ENCODE peak calls at places on chromosome 19, in nine cellular contexts. One of them, this sample, is unnamed.

GRCh38 chr19:6263306-6264076 is 16.3 kb downstream of the MLLT1 start:
- DNase-seq in adrenal gland: no peak
- DNase-seq in A673: no peak
- DNase-seq in cardiac muscle cell: no peak
- DNase-seq in AG09309: no peak
- DNase-seq in BJ: no peak
- DNase-seq in AG04449: no peak
- DNase-seq in endodermal cell: no peak
- DNase-seq in activated CD8-positive, alpha-beta T cell treated with anti-CD3 and anti-CD28 coated beads for 36 hours: no peak
- DNase-seq in this sample: no peak

GRCh38 chr19:44367024-44367423 is 10.5 kb upstream of the ZNF112 start:
- DNase-seq in endodermal cell: peak; percentile 38
- DNase-seq in activated CD8-positive, alpha-beta T cell treated with anti-CD3 and anti-CD28 coated beads for 36 hours: no peak
- DNase-seq in cardiac muscle cell: peak; percentile 53
- DNase-seq in adrenal gland: no peak
- DNase-seq in AG04449: no peak
- DNase-seq in AG09309: no peak
- DNase-seq in BJ: no peak
- DNase-seq in A673: no peak
- DNase-seq in this sample: no peak

GRCh38 chr19:54040003-54040402 is 23.7 kb downstream of the VSTM1 start:
- DNase-seq in BJ: no peak
- DNase-seq in AG09309: no peak
- DNase-seq in cardiac muscle cell: no peak
- DNase-seq in A673: no peak
- DNase-seq in activated CD8-positive, alpha-beta T cell treated with anti-CD3 and anti-CD28 coated beads for 36 hours: no peak
- DNase-seq in AG04449: no peak
- DNase-seq in endodermal cell: no peak
- DNase-seq in adrenal gland: no peak
- DNase-seq in this sample: no peak

GRCh38 chr19:17753976-17754375 is 2.7 kb downstream of the FCHO1 start:
- DNase-seq in adrenal gland: peak; percentile 73
- DNase-seq in AG04449: no peak
- DNase-seq in cardiac muscle cell: no peak
- DNase-seq in A673: peak; percentile 44
- DNase-seq in BJ: no peak
- DNase-seq in endodermal cell: no peak
- DNase-seq in activated CD8-positive, alpha-beta T cell treated with anti-CD3 and anti-CD28 coated beads for 36 hours: no peak
- DNase-seq in AG09309: no peak
- DNase-seq in this sample: no peak

GRCh38 chr19:51060336-51060735 is 4.6 kb downstream of the KLK13 start:
- DNase-seq in endodermal cell: no peak
- DNase-seq in A673: no peak
- DNase-seq in cardiac muscle cell: no peak
- DNase-seq in AG04449: no peak
- DNase-seq in AG09309: no peak
- DNase-seq in activated CD8-positive, alpha-beta T cell treated with anti-CD3 and anti-CD28 coated beads for 36 hours: no peak
- DNase-seq in BJ: no peak
- DNase-seq in adrenal gland: no peak
- DNase-seq in this sample: no peak

GRCh38 chr19:27971071-27971470 is 1241.9 kb downstream of the UQCRFS1 start:
- DNase-seq in AG09309: no peak
- DNase-seq in BJ: no peak
- DNase-seq in cardiac muscle cell: peak; percentile 3
- DNase-seq in AG04449: no peak
- DNase-seq in A673: peak; percentile 18
- DNase-seq in adrenal gland: no peak
- DNase-seq in endodermal cell: peak; percentile 74
- DNase-seq in activated CD8-positive, alpha-beta T cell treated with anti-CD3 and anti-CD28 coated beads for 36 hours: no peak
- DNase-seq in this sample: no peak

GRCh38 chr19:815775-816499 is 5.8 kb downstream of the PLPPR3 start:
- DNase-seq in adrenal gland: no peak
- DNase-seq in endodermal cell: peak; percentile 60
- DNase-seq in cardiac muscle cell: no peak
- DNase-seq in activated CD8-positive, alpha-beta T cell treated with anti-CD3 and anti-CD28 coated beads for 36 hours: no peak
- DNase-seq in AG09309: no peak
- DNase-seq in AG04449: no peak
- DNase-seq in BJ: no peak
- DNase-seq in A673: no peak
- DNase-seq in this sample: no peak

GRCh38 chr19:29596885-29597525 is 9.1 kb upstream of the POP4 start:
- DNase-seq in endodermal cell: peak; percentile 60
- DNase-seq in activated CD8-positive, alpha-beta T cell treated with anti-CD3 and anti-CD28 coated beads for 36 hours: no peak
- DNase-seq in AG04449: no peak
- DNase-seq in BJ: no peak
- DNase-seq in cardiac muscle cell: peak; percentile 34
- DNase-seq in AG09309: no peak
- DNase-seq in adrenal gland: no peak
- DNase-seq in A673: peak; percentile 10
- DNase-seq in this sample: no peak

GRCh38 chr19:35843676-35844481 is 8.4 kb downstream of the NPHS1 start:
- DNase-seq in BJ: no peak
- DNase-seq in A673: peak; percentile 77
- DNase-seq in endodermal cell: peak; percentile 95
- DNase-seq in cardiac muscle cell: peak; percentile 33
- DNase-seq in activated CD8-positive, alpha-beta T cell treated with anti-CD3 and anti-CD28 coated beads for 36 hours: peak; percentile 35
- DNase-seq in adrenal gland: no peak
- DNase-seq in AG04449: no peak
- DNase-seq in AG09309: no peak
- DNase-seq in this sample: no peak

GRCh38 chr19:38670921-38671398 is 23.5 kb downstream of the ACTN4 start:
- DNase-seq in AG04449: no peak
- DNase-seq in cardiac muscle cell: no peak
- DNase-seq in BJ: no peak
- DNase-seq in A673: no peak
- DNase-seq in adrenal gland: no peak
- DNase-seq in endodermal cell: no peak
- DNase-seq in activated CD8-positive, alpha-beta T cell treated with anti-CD3 and anti-CD28 coated beads for 36 hours: no peak
- DNase-seq in AG09309: no peak
- DNase-seq in this sample: no peak

GRCh38 chr19:35563207-35563829 is at the start of gene ATP4A:
- DNase-seq in endodermal cell: no peak
- DNase-seq in activated CD8-positive, alpha-beta T cell treated with anti-CD3 and anti-CD28 coated beads for 36 hours: no peak
- DNase-seq in BJ: no peak
- DNase-seq in adrenal gland: no peak
- DNase-seq in AG04449: no peak
- DNase-seq in cardiac muscle cell: no peak
- DNase-seq in A673: no peak
- DNase-seq in AG09309: no peak
- DNase-seq in this sample: no peak

GRCh38 chr19:4830768-4831265 is 695 bp downstream of the TICAM1 start:
- DNase-seq in activated CD8-positive, alpha-beta T cell treated with anti-CD3 and anti-CD28 coated beads for 36 hours: no peak
- DNase-seq in adrenal gland: no peak
- DNase-seq in endodermal cell: no peak
- DNase-seq in BJ: no peak
- DNase-seq in cardiac muscle cell: no peak
- DNase-seq in A673: no peak
- DNase-seq in AG04449: no peak
- DNase-seq in AG09309: no peak
- DNase-seq in this sample: no peak

GRCh38 chr19:29547361-29547960 is 21.7 kb downstream of the VSTM2B start:
- DNase-seq in activated CD8-positive, alpha-beta T cell treated with anti-CD3 and anti-CD28 coated beads for 36 hours: no peak
- DNase-seq in A673: no peak
- DNase-seq in AG09309: no peak
- DNase-seq in AG04449: no peak
- DNase-seq in endodermal cell: no peak
- DNase-seq in cardiac muscle cell: no peak
- DNase-seq in BJ: no peak
- DNase-seq in adrenal gland: no peak
- DNase-seq in this sample: no peak

GRCh38 chr19:32404939-32405430 is 585 bp upstream of the DPY19L3 start:
- DNase-seq in AG09309: no peak
- DNase-seq in AG04449: no peak
- DNase-seq in BJ: no peak
- DNase-seq in activated CD8-positive, alpha-beta T cell treated with anti-CD3 and anti-CD28 coated beads for 36 hours: no peak
- DNase-seq in endodermal cell: no peak
- DNase-seq in A673: peak; percentile 14
- DNase-seq in cardiac muscle cell: peak; percentile 52
- DNase-seq in adrenal gland: peak; percentile 85
- DNase-seq in this sample: peak; percentile 11

GRCh38 chr19:32404213-32404938 is 1.2 kb upstream of the DPY19L3 start:
- DNase-seq in AG09309: no peak
- DNase-seq in adrenal gland: no peak
- DNase-seq in cardiac muscle cell: peak; percentile 42
- DNase-seq in AG04449: no peak
- DNase-seq in A673: peak; percentile 56
- DNase-seq in endodermal cell: peak; percentile 59
- DNase-seq in activated CD8-positive, alpha-beta T cell treated with anti-CD3 and anti-CD28 coated beads for 36 hours: no peak
- DNase-seq in BJ: no peak
- DNase-seq in this sample: no peak

GRCh38 chr19:32406161-32407003 is 812 bp downstream of the DPY19L3 start:
- DNase-seq in endodermal cell: no peak
- DNase-seq in AG09309: no peak
- DNase-seq in AG04449: no peak
- DNase-seq in adrenal gland: no peak
- DNase-seq in BJ: no peak
- DNase-seq in cardiac muscle cell: no peak
- DNase-seq in activated CD8-positive, alpha-beta T cell treated with anti-CD3 and anti-CD28 coated beads for 36 hours: no peak
- DNase-seq in A673: peak; percentile 31
- DNase-seq in this sample: no peak

GRCh38 chr19:32405431-32406160 is at the start of gene DPY19L3:
- DNase-seq in AG04449: peak; percentile 69
- DNase-seq in A673: peak; percentile 96
- DNase-seq in endodermal cell: peak; percentile 98
- DNase-seq in BJ: peak; percentile 41
- DNase-seq in AG09309: peak; percentile 66
- DNase-seq in adrenal gland: peak; percentile 97
- DNase-seq in activated CD8-positive, alpha-beta T cell treated with anti-CD3 and anti-CD28 coated beads for 36 hours: peak; percentile 94
- DNase-seq in cardiac muscle cell: peak; percentile 96
- DNase-seq in this sample: peak; percentile 81

GRCh38 chr19:32407004-32407992 is 1.7 kb downstream of the DPY19L3 start:
- DNase-seq in A673: peak; percentile 47
- DNase-seq in AG09309: no peak
- DNase-seq in AG04449: no peak
- DNase-seq in activated CD8-positive, alpha-beta T cell treated with anti-CD3 and anti-CD28 coated beads for 36 hours: no peak
- DNase-seq in endodermal cell: peak; percentile 53
- DNase-seq in adrenal gland: no peak
- DNase-seq in BJ: no peak
- DNase-seq in cardiac muscle cell: peak; percentile 93
- DNase-seq in this sample: peak; percentile 3
- TF ChIP-seq CTCF in A673: no peak
- TF ChIP-seq CTCF in AG09309: no peak
- TF ChIP-seq CTCF in AG04449: no peak
- TF ChIP-seq CTCF in activated CD8-positive, alpha-beta T cell treated with anti-CD3 and anti-CD28 coated beads for 36 hours: no peak
- TF ChIP-seq CTCF in endodermal cell: no peak
- TF ChIP-seq CTCF in adrenal gland: no peak
- TF ChIP-seq CTCF in BJ: no peak
- TF ChIP-seq CTCF in cardiac muscle cell: no peak
- TF ChIP-seq CTCF in this sample: no peak

GRCh38 chr19:13036366-13036976 is 41.2 kb downstream of the NFIX start:
- DNase-seq in AG09309: no peak
- DNase-seq in activated CD8-positive, alpha-beta T cell treated with anti-CD3 and anti-CD28 coated beads for 36 hours: no peak
- DNase-seq in AG04449: no peak
- DNase-seq in BJ: no peak
- DNase-seq in cardiac muscle cell: peak; percentile 73
- DNase-seq in adrenal gland: peak; percentile 66
- DNase-seq in A673: peak; percentile 79
- DNase-seq in endodermal cell: peak; percentile 58
- DNase-seq in this sample: no peak
- TF ChIP-seq CTCF in AG09309: no peak
- TF ChIP-seq CTCF in activated CD8-positive, alpha-beta T cell treated with anti-CD3 and anti-CD28 coated beads for 36 hours: no peak
- TF ChIP-seq CTCF in AG04449: no peak
- TF ChIP-seq CTCF in BJ: no peak
- TF ChIP-seq CTCF in cardiac muscle cell: no peak
- TF ChIP-seq CTCF in adrenal gland: no peak
- TF ChIP-seq CTCF in A673: peak; percentile 15
- TF ChIP-seq CTCF in endodermal cell: peak; percentile 29
- TF ChIP-seq CTCF in this sample: no peak

GRCh38 chr19:7868326-7868670 is 5.9 kb downstream of the PRR36 start:
- DNase-seq in cardiac muscle cell: no peak
- DNase-seq in AG04449: no peak
- DNase-seq in AG09309: no peak
- DNase-seq in A673: no peak
- DNase-seq in adrenal gland: peak; percentile 85
- DNase-seq in BJ: no peak
- DNase-seq in endodermal cell: no peak
- DNase-seq in activated CD8-positive, alpha-beta T cell treated with anti-CD3 and anti-CD28 coated beads for 36 hours: peak; percentile 66
- DNase-seq in this sample: no peak

GRCh38 chr19:7869910-7870511 is 4.2 kb downstream of the PRR36 start:
- DNase-seq in BJ: no peak
- DNase-seq in AG09309: no peak
- DNase-seq in A673: peak; percentile 93
- DNase-seq in cardiac muscle cell: no peak
- DNase-seq in AG04449: no peak
- DNase-seq in activated CD8-positive, alpha-beta T cell treated with anti-CD3 and anti-CD28 coated beads for 36 hours: peak; percentile 76
- DNase-seq in adrenal gland: peak; percentile 91
- DNase-seq in endodermal cell: peak; percentile 92
- DNase-seq in this sample: no peak

GRCh38 chr19:7870571-7871279 is 3.5 kb downstream of the PRR36 start:
- DNase-seq in endodermal cell: peak; percentile 92
- DNase-seq in cardiac muscle cell: peak; percentile 22
- DNase-seq in adrenal gland: peak; percentile 95
- DNase-seq in BJ: no peak
- DNase-seq in A673: peak; percentile 89
- DNase-seq in AG04449: no peak
- DNase-seq in AG09309: no peak
- DNase-seq in activated CD8-positive, alpha-beta T cell treated with anti-CD3 and anti-CD28 coated beads for 36 hours: peak; percentile 82
- DNase-seq in this sample: no peak

GRCh38 chr19:7868671-7869452 is 5.3 kb downstream of the PRR36 start:
- DNase-seq in endodermal cell: peak; percentile 97
- DNase-seq in adrenal gland: peak; percentile 90
- DNase-seq in cardiac muscle cell: peak; percentile 53
- DNase-seq in BJ: no peak
- DNase-seq in AG09309: no peak
- DNase-seq in AG04449: no peak
- DNase-seq in activated CD8-positive, alpha-beta T cell treated with anti-CD3 and anti-CD28 coated beads for 36 hours: peak; percentile 86
- DNase-seq in A673: peak; percentile 91
- DNase-seq in this sample: no peak

GRCh38 chr19:7869453-7869909 is 4.7 kb downstream of the PRR36 start:
- DNase-seq in A673: peak; percentile 73
- DNase-seq in endodermal cell: peak; percentile 95
- DNase-seq in BJ: no peak
- DNase-seq in AG04449: no peak
- DNase-seq in cardiac muscle cell: peak; percentile 40
- DNase-seq in activated CD8-positive, alpha-beta T cell treated with anti-CD3 and anti-CD28 coated beads for 36 hours: peak; percentile 81
- DNase-seq in AG09309: no peak
- DNase-seq in adrenal gland: peak; percentile 81
- DNase-seq in this sample: no peak
- TF ChIP-seq CTCF in A673: no peak
- TF ChIP-seq CTCF in endodermal cell: peak; percentile 35
- TF ChIP-seq CTCF in BJ: peak; percentile 0
- TF ChIP-seq CTCF in AG04449: peak; percentile 1
- TF ChIP-seq CTCF in cardiac muscle cell: no peak
- TF ChIP-seq CTCF in activated CD8-positive, alpha-beta T cell treated with anti-CD3 and anti-CD28 coated beads for 36 hours: peak; percentile 73
- TF ChIP-seq CTCF in AG09309: no peak
- TF ChIP-seq CTCF in adrenal gland: peak; percentile 27
- TF ChIP-seq CTCF in this sample: no peak

DNA sequence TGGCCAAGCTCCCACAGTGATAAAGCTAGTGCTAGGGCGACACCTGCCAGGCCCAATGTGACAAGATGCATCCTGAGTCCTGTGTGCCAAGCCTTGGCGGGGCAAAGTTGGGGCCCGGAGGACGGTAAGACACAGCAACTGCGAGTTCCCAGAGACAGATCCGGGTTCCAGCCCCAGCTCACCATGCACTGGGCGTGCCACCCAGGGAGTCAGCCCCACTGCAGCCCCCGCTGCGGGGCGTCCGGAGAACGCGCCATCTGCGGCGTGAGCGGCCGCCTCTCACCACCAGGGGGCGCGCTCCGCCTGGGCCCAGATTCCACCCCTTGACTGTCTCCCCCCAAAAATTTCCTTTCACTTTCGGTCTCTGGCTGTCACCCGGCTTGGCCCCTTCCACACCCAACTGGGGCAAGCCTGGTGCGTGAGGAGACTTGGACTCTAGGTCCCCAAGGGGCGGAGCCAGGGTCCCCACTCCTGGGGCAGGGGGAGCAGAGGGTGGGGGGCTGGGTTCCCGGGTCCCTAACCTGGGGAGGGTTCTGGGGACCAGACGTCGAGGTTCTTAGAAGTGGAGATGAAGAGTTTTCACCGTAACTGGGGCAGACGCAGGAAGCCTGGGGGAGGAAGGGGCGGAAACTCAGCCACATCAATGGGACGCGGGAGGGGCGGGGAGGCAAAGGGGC is at the start of gene FLT3LG:
- DNase-seq in BJ: no peak
- DNase-seq in cardiac muscle cell: peak; percentile 78
- DNase-seq in AG04449: no peak
- DNase-seq in adrenal gland: peak; percentile 87
- DNase-seq in activated CD8-positive, alpha-beta T cell treated with anti-CD3 and anti-CD28 coated beads for 36 hours: peak; percentile 93
- DNase-seq in endodermal cell: peak; percentile 83
- DNase-seq in AG09309: peak; percentile 34
- DNase-seq in A673: peak; percentile 86
- DNase-seq in this sample: no peak
- TF ChIP-seq CTCF in BJ: peak; percentile 98
- TF ChIP-seq CTCF in cardiac muscle cell: peak; percentile 98
- TF ChIP-seq CTCF in AG04449: peak; percentile 99
- TF ChIP-seq CTCF in adrenal gland: peak; percentile 99
- TF ChIP-seq CTCF in activated CD8-positive, alpha-beta T cell treated with anti-CD3 and anti-CD28 coated beads for 36 hours: peak; percentile 94
- TF ChIP-seq CTCF in endodermal cell: peak; percentile 99
- TF ChIP-seq CTCF in AG09309: peak; percentile 93
- TF ChIP-seq CTCF in A673: peak; percentile 99
- TF ChIP-seq CTCF in this sample: peak; percentile 98

This sample was measured in AG09319.